ENCODE peak calls at places on chromosomes 3 and 15, in nine cellular contexts. N is SK-N-SH, V is HCT116, Q is transverse colon, I is K562, M is esophagus muscularis mucosa, D is sigmoid colon, E is spleen, K is endothelial cell of umbilical vein. G is an unnamed sample. For H3K9me3 and H3K27me3, the result is how much of the 10 kb centered on the place peaks cover.

GRCh38 chr3:157182879-157183278 is 22.9 kb upstream of the CCNL1 start:
- DNase-seq in K (no peak), D (no peak), N (no peak), M (no peak), E (no peak), Q (no peak), V (no peak), I (peak), G (no peak)

GRCh38 chr15:95557226-95558046 is 773.1 kb upstream of the NR2F2 start:
- DNase-seq in M (no peak), N (no peak), D (no peak), K (peak), V (peak), E (no peak), I (peak), Q (no peak), G (no peak)

GRCh38 chr3:24680214-24680967 is 185.7 kb upstream of the THRB start:
- DNase-seq in K (peak), Q (peak), V (peak), M (no peak), N (peak), E (peak), I (peak), D (peak), G (peak)

GRCh38 chr3:16917256-16917935 is 32.6 kb downstream of the PLCL2 start:
- DNase-seq in M (no peak), D (no peak), K (peak), I (no peak), Q (no peak), E (no peak), N (no peak), V (no peak), G (no peak)

GRCh38 chr3:122609798-122610559 is 32.5 kb downstream of the PARP15 start:
- DNase-seq in M (no peak), K (peak), E (no peak), D (no peak), N (no peak), I (no peak), Q (no peak), V (peak), G (no peak)

GRCh38 chr3:130900959-130901358 is 7.1 kb downstream of the ATP2C1 start:
- DNase-seq in M (no peak), V (no peak), Q (no peak), N (no peak), K (no peak), E (no peak), I (no peak), D (no peak), G (no peak)

GRCh38 chr15:34520566-34520965 is 62.9 kb downstream of the GOLGA8B start:
- DNase-seq in M (peak), D (no peak), I (no peak), V (no peak), Q (no peak), N (no peak), K (no peak), E (no peak), G (no peak)

GRCh38 chr3:16838561-16838960 is 46.2 kb upstream of the PLCL2 start:
- DNase-seq in D (no peak), Q (peak), V (no peak), E (no peak), N (no peak), I (no peak), M (no peak), K (peak), G (no peak)

GRCh38 chr3:38146504-38146903 is 8.0 kb downstream of the MYD88 start:
- DNase-seq in I (no peak), K (no peak), Q (no peak), V (no peak), D (no peak), M (no peak), E (no peak), N (no peak), G (no peak)

GRCh38 chr15:78906310-78906608 is 33.6 kb downstream of the MORF4L1 start:
- DNase-seq in K (peak), M (no peak), E (no peak), N (no peak), I (no peak), Q (no peak), D (no peak), V (no peak), G (peak)

GRCh38 chr3:41430886-41431285 is 231.6 kb downstream of the CTNNB1 start:
- DNase-seq in E (no peak), K (no peak), N (no peak), D (no peak), I (no peak), Q (no peak), M (no peak), V (no peak), G (no peak)

GRCh38 chr15:83955806-83956265 is 279.7 kb upstream of the GOLGA6L4 start:
- DNase-seq in Q (peak), V (no peak), E (no peak), K (no peak), D (no peak), M (no peak), I (no peak), N (no peak), G (no peak)

GRCh38 chr15:80436511-80437307 is 32.5 kb downstream of the ARNT2 start:
- DNase-seq in M (no peak), V (peak), K (no peak), I (no peak), Q (no peak), N (no peak), D (no peak), E (peak), G (peak)

GRCh38 chr3:127495821-127496220 is 94.7 kb downstream of the TPRA1 start:
- DNase-seq in M (peak), E (no peak), N (no peak), Q (no peak), D (no peak), V (no peak), I (no peak), K (no peak), G (no peak)
- H3K9me3 ChIP-seq in M (under half), E (under half), N (under half), Q (under half), D (under half), V (under half), I (under half), K (under half), G (under half)

DNA sequence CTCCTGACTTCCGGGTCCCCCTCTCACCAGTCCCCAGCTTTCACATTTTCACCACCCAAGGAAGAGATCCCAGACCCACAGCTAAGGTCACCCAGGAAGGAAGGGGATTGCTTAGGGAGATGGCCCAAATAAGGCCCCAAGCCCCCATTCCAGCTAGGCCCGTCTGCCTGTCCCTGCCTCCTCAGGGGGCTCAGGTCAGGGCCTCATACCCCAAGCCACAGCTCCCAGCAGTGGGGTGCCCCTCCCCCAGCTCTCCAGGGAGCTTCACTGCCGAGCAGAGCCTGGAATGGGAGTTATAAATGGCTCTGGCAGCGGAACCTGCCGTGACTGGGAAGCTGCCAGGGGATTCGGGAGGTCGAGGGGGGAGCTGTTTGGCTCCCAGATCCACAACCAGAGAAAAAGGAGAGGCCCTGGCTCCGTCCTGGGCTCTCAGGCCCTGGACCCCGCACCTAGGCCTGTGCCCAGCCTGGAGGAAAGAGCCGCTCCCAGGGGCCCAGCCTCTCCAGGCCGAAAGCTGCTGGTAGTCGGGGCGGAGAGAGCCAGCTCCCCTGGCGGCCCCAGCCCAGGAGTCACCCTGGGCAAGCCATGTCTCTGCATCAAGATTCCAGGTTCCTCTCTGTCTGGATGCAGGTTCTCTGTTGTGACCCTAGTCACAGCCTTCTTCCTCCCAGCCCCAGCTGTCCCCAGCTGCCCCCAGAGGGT is 550 bp downstream of the CCDC9B start:
- DNase-seq in I (no peak), N (peak), D (peak), M (no peak), K (peak), E (no peak), Q (peak), V (no peak), G (peak)
- TF ChIP-seq POLR2AphosphoS5 in I (no peak), N (no peak), D (peak), M (peak), K (no peak), E (no peak), Q (peak), V (no peak), G (peak)

DNA sequence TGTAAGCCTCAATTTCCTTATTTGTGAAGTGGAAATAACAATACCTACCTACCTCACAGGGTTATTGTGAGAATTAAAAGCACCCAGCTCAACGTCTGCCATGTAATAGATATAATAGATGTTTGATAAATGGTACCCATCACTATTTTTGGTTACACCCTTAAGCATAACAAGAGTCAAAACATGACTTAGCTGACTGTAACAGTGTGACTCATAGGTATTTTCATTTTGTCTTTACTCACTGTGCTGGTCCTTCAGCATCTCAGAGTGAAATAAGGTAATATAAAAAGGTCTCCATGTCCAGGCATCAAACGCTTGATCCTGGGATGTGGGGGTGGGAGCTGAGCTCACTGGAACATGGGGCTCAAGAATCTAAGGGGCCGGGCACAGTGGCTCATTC is 3.1 kb downstream of the CPLX3 start:
- DNase-seq in M (no peak), E (no peak), V (no peak), D (no peak), I (no peak), K (no peak), Q (no peak), N (no peak), G (no peak)
- H3K27me3 ChIP-seq in M (under half), E (under half), V (under half), D (under half), I (under half), K (under half), Q (under half), N (under half), G (half or more)

GRCh38 chr15:70379938-70380337 is 282.2 kb upstream of the TLE3 start:
- DNase-seq in I (no peak), K (no peak), D (peak), V (no peak), Q (no peak), M (peak), E (no peak), N (no peak), G (no peak)

GRCh38 chr15:70378126-70379031 is 280.7 kb upstream of the TLE3 start:
- DNase-seq in N (no peak), D (peak), K (no peak), V (no peak), I (no peak), Q (no peak), M (peak), E (no peak), G (peak)

GRCh38 chr15:70382009-70382749 is 284.5 kb upstream of the TLE3 start:
- DNase-seq in M (peak), K (no peak), V (no peak), N (no peak), Q (no peak), D (no peak), I (no peak), E (no peak), G (no peak)

GRCh38 chr15:70379134-70379533 is 281.4 kb upstream of the TLE3 start:
- DNase-seq in M (peak), E (no peak), Q (no peak), N (no peak), K (no peak), D (no peak), V (no peak), I (no peak), G (no peak)

DNA sequence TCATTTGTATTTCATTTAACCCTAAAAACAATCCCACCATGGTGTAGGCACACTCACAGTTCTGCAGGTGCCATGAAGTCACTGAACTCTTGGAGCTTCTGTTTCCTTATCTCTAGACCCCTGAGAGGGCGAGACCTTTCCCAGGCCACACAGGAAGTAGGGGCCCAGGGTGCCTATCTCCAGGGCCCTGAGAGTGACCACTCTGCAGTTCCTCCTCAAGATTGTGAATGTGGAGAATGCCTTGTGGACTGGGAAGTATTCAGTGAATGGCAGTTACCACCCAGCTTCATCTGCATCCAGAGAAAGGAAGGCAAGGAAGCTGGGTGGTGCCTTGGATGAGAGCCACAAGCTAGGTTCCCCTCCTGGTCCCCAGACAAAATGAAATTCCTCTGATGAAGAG is 282.8 kb upstream of the TLE3 start:
- DNase-seq in Q (no peak), V (no peak), N (no peak), M (peak), I (peak), K (no peak), D (no peak), E (no peak), G (no peak)
- H3K9me3 ChIP-seq in Q (under half), V (under half), N (under half), M (under half), I (under half), K (under half), D (under half), E (under half), G (under half)

GRCh38 chr3:46848271-46849097 is 14.8 kb downstream of the MYL3 start:
- DNase-seq in D (peak), I (peak), V (no peak), E (peak), M (no peak), Q (no peak), N (no peak), K (peak), G (peak)
- TF ChIP-seq POLR2AphosphoS5 in D (no peak), I (no peak), V (no peak), E (no peak), M (no peak), Q (no peak), N (no peak), K (peak), G (no peak)

DNA sequence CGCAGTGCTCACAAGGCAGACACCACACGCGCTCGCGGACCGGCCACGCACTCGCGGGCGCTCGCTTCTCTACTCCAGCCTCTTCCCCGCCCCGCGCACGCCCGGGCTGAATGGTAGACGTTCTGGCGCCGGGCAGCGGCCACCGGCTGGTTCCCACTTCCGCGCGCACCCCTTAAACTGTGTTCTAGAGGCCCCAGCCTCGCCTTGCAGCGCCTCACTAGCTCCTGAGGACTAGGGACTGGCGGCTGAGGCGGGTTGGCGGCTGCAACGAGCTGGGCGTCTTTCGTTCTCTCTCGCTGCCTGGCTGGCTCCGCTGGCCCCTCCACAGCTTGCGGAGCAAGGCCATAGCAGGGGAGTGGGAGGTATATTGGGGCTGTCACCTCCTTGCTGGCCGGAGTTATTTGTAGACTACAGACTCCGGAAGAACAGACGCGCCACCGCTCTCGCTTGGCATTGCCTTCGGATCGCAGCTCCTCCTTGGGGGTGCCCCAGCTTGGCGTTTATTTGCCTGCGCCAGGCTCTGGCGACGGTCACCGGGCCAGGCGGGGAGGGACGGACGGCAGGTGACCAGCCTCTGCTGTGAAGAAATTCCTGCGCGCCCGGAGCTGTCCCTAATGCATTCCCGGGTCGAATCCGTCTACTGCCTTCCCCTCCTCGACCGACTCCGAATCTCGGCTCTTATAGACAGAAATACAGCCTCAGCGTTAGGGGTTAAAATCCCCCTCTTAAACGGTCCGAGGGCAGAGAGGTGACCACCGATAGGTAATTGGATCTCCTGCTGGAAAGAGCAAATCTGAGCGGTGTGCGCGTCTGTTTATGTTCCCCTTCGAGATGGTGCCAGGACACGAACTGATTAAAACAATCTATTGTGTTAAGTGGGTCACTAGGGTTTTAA is 1.3 kb downstream of the GREM1 start:
- DNase-seq in Q (peak), I (no peak), D (peak), M (no peak), V (no peak), N (peak), E (no peak), K (no peak), G (peak)
- H3K27me3 ChIP-seq in Q (half or more), I (under half), D (under half), M (under half), V (under half), N (under half), E (half or more), K (half or more), G (half or more)

DNA sequence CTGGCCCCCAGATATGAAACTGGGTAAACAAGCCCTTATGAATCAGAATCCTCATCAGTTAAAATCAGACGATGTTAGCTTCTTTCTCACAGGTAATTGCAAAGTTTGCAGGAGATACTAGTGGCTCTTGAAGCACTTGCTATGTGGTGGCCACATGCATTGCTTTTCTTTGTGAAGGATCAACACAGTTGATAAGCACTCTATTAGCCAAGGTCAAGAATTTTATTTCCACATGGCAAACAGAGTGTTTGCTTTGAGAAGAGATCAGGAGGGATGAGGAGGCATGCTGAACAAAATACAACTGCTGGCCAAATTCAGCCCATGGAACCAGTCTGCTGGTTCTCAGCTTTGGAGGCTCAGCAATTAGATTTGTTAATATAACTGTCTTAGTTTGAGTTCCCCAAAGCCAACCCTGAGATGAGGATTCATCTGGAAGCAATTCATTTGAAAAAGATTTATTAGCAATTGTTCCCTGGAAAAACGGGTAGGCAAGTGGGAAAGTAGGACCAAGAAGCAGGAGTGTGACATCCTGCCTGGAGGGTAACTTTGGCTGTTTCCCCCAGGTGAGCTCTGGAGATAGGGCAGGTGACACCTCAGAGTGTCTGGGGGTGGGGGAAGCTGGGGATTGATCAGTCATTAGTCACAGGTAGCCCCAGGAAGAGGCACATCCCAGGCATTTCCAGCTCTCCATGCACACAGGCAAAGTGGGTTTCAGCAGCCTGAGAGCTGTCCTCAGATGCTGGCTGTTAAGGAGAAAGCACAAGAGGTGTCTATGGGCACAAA is 180.3 kb downstream of the ABHD5 start:
- DNase-seq in V (no peak), I (no peak), K (no peak), D (no peak), N (no peak), Q (no peak), E (no peak), M (peak), G (no peak)
- H3K9me3 ChIP-seq in V (under half), I (under half), K (under half), D (under half), N (under half), Q (under half), E (under half), M (under half), G (under half)